ENCODE peak calls at places on chromosomes 12 and 14, in four cellular contexts. C is stimulated activated naive CD8-positive, alpha-beta T cell treated with anti-CD3 and anti-CD28 coated beads, Interleukin-15, Interleukin-2, amounts not matched to agents 100 U/mL and 50 U/mL, for 24 hours; R is activated T-helper 1 cell treated with anti-CD3 and anti-CD28 coated beads, Interleukin-2, amount 50 U/mL, for 16 hours; F is HFFc6. Z is an unnamed sample.

GRCh38 chr12:6821271-6821673 is 349 bp upstream of the GPR162 start:
- DNase-seq in C (peak; percentile 24), R (no peak), F (no peak), Z (peak; percentile 45)

GRCh38 chr12:45704968-45705367 is 24.5 kb upstream of the ARID2 start:
- DNase-seq in C (no peak), R (no peak), F (no peak), Z (no peak)

GRCh38 chr14:95314609-95315008 is 5.1 kb downstream of the CLMN start:
- DNase-seq in C (peak; percentile 51), R (no peak), F (no peak), Z (peak; percentile 65)

GRCh38 chr14:22388669-22389625 is 200.1 kb downstream of the DAD1 start:
- DNase-seq in C (no peak), R (no peak), F (peak; percentile 22), Z (no peak)

GRCh38 chr14:74566174-74567125 is 45.6 kb downstream of the LTBP2 start:
- DNase-seq in C (no peak), R (no peak), F (no peak), Z (no peak)

GRCh38 chr12:66813137-66813867 is 134.4 kb upstream of the GRIP1 start:
- DNase-seq in C (peak; percentile 17), R (no peak), F (no peak), Z (no peak)

GRCh38 chr12:92098594-92099370 is 46.9 kb downstream of the BTG1 start:
- DNase-seq in C (no peak), R (no peak), F (no peak), Z (no peak)

GRCh38 chr14:90545966-90546751 is 149.3 kb downstream of the CALM1 start:
- DNase-seq in C (no peak), R (no peak), F (no peak), Z (peak; percentile 84)

GRCh38 chr12:111100554-111100953 is 180.2 kb upstream of the MYL2 start:
- DNase-seq in C (no peak), R (no peak), F (no peak), Z (no peak)

GRCh38 chr14:57933363-57933762 is 67.5 kb upstream of the SLC35F4 start:
- DNase-seq in C (no peak), R (no peak), F (no peak), Z (no peak)

GRCh38 chr12:87266305-87266704 is 762.9 kb downstream of the C12orf50 start:
- DNase-seq in C (no peak), R (no peak), F (no peak), Z (no peak)

GRCh38 chr12:14769837-14770494 is 33.3 kb downstream of the WBP11 start:
- DNase-seq in C (peak; percentile 91), R (peak; percentile 79), F (peak; percentile 71), Z (peak; percentile 73)

GRCh38 chr14:71597289-71597920 is 334.8 kb upstream of the RGS6 start:
- DNase-seq in C (no peak), R (no peak), F (no peak), Z (no peak)

GRCh38 chr14:64082837-64083236 is 211.3 kb downstream of the ESR2 start:
- DNase-seq in C (no peak), R (no peak), F (no peak), Z (no peak)

GRCh38 chr12:107474639-107475539 is 210.7 kb upstream of the PWP1 start:
- DNase-seq in C (peak; percentile 41), R (no peak), F (no peak), Z (no peak)

GRCh38 chr12:23204933-23205778 is 580.2 kb downstream of the ETNK1 start:
- DNase-seq in C (no peak), R (no peak), F (peak; percentile 29), Z (no peak)

GRCh38 chr14:32436993-32437392 is 107.9 kb downstream of the AKAP6 start:
- DNase-seq in C (no peak), R (no peak), F (no peak), Z (no peak)

GRCh38 chr12:52056801-52057613 is 5.8 kb downstream of the NR4A1 start:
- DNase-seq in C (no peak), R (no peak), F (no peak), Z (peak; percentile 68)

GRCh38 chr12:54429014-54429471 is 10.0 kb upstream of the ITGA5 start:
- DNase-seq in C (no peak), R (no peak), F (no peak), Z (no peak)

GRCh38 chr14:104851896-104852663 is 13.0 kb upstream of the CEP170B start:
- DNase-seq in C (no peak), R (no peak), F (peak; percentile 29), Z (no peak)

GRCh38 chr14:22629357-22629756 is 14.8 kb downstream of the OR6J1 start:
- DNase-seq in C (no peak), R (no peak), F (no peak), Z (no peak)

GRCh38 chr12:29207120-29207519 is 58.0 kb downstream of the FAR2 start:
- DNase-seq in C (no peak), R (no peak), F (no peak), Z (no peak)

GRCh38 chr12:4734625-4735196 is 14.5 kb downstream of the GALNT8 start:
- DNase-seq in C (no peak), R (no peak), F (no peak), Z (no peak)

GRCh38 chr12:67035121-67035520 is 234.0 kb upstream of the CAND1 start:
- DNase-seq in C (no peak), R (no peak), F (no peak), Z (no peak)

Z was measured in MG63.